ENCODE peak calls at places on chromosomes 6 and 20, in four cellular contexts. F is Panc1, K is breast epithelium, O is prostate gland. L is an unnamed sample.

GRCh38 chr6:48747040-48747439 is 636.0 kb upstream of the PTCHD4 start:
- DNase-seq in F (no peak), K (no peak), O (no peak), L (no peak)

GRCh38 chr6:170434114-170434820 is 118.8 kb downstream of the PSMB1 start:
- DNase-seq in F (no peak), K (no peak), O (no peak), L (no peak)

GRCh38 chr6:16803294-16804006 is 42.2 kb upstream of the ATXN1 start:
- DNase-seq in F (no peak), K (no peak), O (no peak), L (no peak)

GRCh38 chr6:54493138-54493537 is 184.9 kb downstream of the TINAG start:
- DNase-seq in F (no peak), K (no peak), O (no peak), L (no peak)

GRCh38 chr20:62782149-62782892 is 14.0 kb upstream of the MRGBP start:
- DNase-seq in F (no peak), K (no peak), O (no peak), L (no peak)

GRCh38 chr6:122049341-122049740 is 350.1 kb upstream of the HSF2 start:
- DNase-seq in F (no peak), K (no peak), O (peak; percentile 21), L (no peak)

GRCh38 chr6:125957845-125958244 is 1.3 kb downstream of the HINT3 start:
- DNase-seq in F (no peak), K (no peak), O (peak; percentile 65), L (no peak)

GRCh38 chr6:83169511-83169910 is 23.6 kb downstream of the PGM3 start:
- DNase-seq in F (no peak), K (no peak), O (no peak), L (no peak)

GRCh38 chr6:144310761-144311160 is 25.6 kb downstream of the UTRN start:
- DNase-seq in F (no peak), K (no peak), O (no peak), L (no peak)

GRCh38 chr20:19973920-19974620 is 43.1 kb upstream of the NAA20 start:
- DNase-seq in F (no peak), K (no peak), O (peak; percentile 63), L (no peak)

GRCh38 chr6:25844518-25844917 is 12.7 kb upstream of the SLC17A1 start:
- DNase-seq in F (no peak), K (no peak), O (no peak), L (no peak)

GRCh38 chr6:69696273-69696672 is 100.5 kb downstream of the LMBRD1 start:
- DNase-seq in F (no peak), K (no peak), O (no peak), L (no peak)

GRCh38 chr6:105001063-105001462 is 44.2 kb downstream of the LIN28B start:
- DNase-seq in F (no peak), K (no peak), O (no peak), L (no peak)

GRCh38 chr6:3232017-3232838 is 4.8 kb upstream of the TUBB2B start:
- DNase-seq in F (no peak), K (no peak), O (no peak), L (no peak)

GRCh38 chr6:44926556-44926955 is 401.6 kb upstream of the RUNX2 start:
- DNase-seq in F (no peak), K (no peak), O (no peak), L (no peak)

GRCh38 chr6:83609248-83609647 is 96.9 kb downstream of the PRSS35 start:
- DNase-seq in F (no peak), K (no peak), O (no peak), L (no peak)

GRCh38 chr20:56592817-56593216 is 36.3 kb upstream of the TFAP2C start:
- DNase-seq in F (no peak), K (no peak), O (no peak), L (no peak)

GRCh38 chr6:113690957-113691656 is 166.0 kb upstream of the MARCKS start:
- DNase-seq in F (no peak), K (no peak), O (no peak), L (no peak)

GRCh38 chr6:168226832-168227434 is 92.6 kb downstream of the DACT2 start:
- DNase-seq in F (no peak), K (no peak), O (no peak), L (no peak)

GRCh38 chr20:45413479-45413878 is 2.5 kb upstream of the PIGT start:
- DNase-seq in F (no peak), K (no peak), O (no peak), L (no peak)

GRCh38 chr20:62753626-62754025 is 42.6 kb upstream of the MRGBP start:
- DNase-seq in F (no peak), K (no peak), O (no peak), L (peak; percentile 41)

GRCh38 chr6:79697430-79697829 is 66.3 kb downstream of the SH3BGRL2 start:
- DNase-seq in F (no peak), K (no peak), O (no peak), L (no peak)

GRCh38 chr6:137248702-137249101 is 29.5 kb upstream of the IFNGR1 start:
- DNase-seq in F (no peak), K (no peak), O (no peak), L (peak; percentile 80)
- H3K27ac ChIP-seq in F (no peak overlapping the region), K (no peak overlapping the region), O (no peak overlapping the region), L (peak overlapping the region; percentile 67)

DNA sequence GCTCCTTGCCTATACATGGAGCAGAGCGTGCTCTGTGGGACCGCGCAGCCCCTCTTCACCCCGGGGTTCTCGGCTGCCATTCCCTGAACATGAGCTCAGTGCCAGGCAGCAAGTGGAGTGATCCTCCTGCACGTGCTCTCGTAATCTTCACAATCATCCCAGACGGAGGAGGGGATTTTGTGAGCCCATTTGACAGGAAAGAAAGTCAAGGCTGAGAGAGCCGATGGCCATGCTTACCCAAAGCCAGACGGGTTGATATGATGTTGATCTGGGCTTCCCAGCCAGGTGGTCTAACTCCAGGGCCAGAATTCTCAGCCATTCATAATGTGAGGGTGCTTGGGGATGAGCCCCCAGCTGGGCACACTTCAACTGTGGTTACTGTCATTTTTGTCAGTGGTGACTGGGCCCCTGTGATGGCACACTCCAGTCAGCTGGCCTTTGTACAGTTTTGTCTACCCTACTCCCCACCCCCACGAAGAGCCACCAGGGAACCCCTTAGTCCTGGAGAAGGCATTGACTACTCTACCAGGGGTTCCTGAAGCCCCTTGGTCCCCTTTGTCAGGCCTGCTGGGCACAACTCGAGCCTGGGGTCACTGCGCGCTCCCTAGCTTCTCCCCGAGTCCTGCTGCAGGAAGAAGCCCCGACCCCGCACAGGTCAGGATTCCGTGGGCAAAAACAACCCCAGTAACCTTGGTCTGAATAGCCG is 1.5 kb downstream of the APCDD1L start:
- DNase-seq in F (no peak), K (no peak), O (no peak), L (no peak)
- H3K4me3 ChIP-seq in F (no peak overlapping the region), K (no peak overlapping the region), O (no peak overlapping the region), L (no peak overlapping the region)

GRCh38 chr6:162727347-162728176 is at the start of the genes PACRG and PRKN:
- DNase-seq in F (peak; percentile 88), K (peak; percentile 98), O (peak; percentile 98), L (peak; percentile 98)
- TF ChIP-seq POLR2AphosphoS5 in F (peak; percentile 49), K (peak; percentile 72), O (peak; percentile 93), L (peak; percentile 89)

GRCh38 chr6:139778113-139778512 is 403.7 kb upstream of the CITED2 start:
- DNase-seq in F (no peak), K (no peak), O (no peak), L (no peak)
- H3K27ac ChIP-seq in F (peak overlapping the region; percentile 58), K (no peak overlapping the region), O (no peak overlapping the region), L (no peak overlapping the region)

DNA sequence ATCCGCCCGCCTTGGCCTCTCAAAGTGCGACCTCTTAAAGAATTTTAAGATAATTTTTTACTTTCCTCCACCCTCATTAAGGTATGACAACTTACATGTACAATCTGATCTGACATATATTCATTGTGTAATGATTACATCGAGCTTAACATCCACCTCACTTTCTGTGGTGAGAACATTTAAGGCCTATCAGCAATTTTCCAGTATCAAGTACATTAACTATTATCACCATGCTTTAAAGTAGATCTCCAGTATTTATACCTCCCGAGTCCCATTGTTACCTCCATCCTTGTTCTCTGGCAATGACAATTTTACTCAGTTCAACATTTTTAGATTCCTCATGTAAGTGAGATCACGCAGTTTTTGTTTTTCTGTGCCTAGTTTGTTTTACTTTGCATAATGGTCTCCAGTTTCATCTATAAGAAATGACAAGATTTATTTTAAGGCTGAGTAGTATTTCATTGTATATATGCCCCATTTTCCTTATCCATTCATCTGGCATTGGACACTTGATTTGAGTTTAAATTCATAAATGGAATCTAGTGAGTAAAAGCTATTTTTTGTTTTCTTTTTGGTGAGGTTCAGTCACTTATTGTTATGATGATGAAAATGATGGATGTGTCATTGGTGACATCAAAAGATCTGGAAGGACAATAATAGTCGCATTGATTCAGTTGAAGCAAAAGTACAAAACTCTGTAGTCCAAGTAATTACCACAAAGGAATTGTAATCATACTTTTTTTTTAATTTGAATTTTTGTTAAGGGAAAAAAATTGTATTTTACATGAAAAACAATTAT is 87.0 kb downstream of the OR2B2 start:
- DNase-seq in F (no peak), K (no peak), O (no peak), L (no peak)
- H3K4me3 ChIP-seq in F (peak overlapping the region; percentile 89), K (peak overlapping the region; percentile 34), O (peak overlapping the region; percentile 41), L (peak overlapping the region; percentile 45)

GRCh38 chr20:23078351-23078993 is 7.7 kb downstream of the CD93 start:
- DNase-seq in F (no peak), K (no peak), O (no peak), L (no peak)
- TF ChIP-seq POLR2AphosphoS5 in F (no peak), K (no peak), O (no peak), L (no peak)

GRCh38 chr20:3202965-3203314 is 1.5 kb downstream of the DDRGK1 start:
- DNase-seq in F (no peak), K (no peak), O (no peak), L (no peak)

GRCh38 chr20:3199976-3200755 is 4.3 kb downstream of the DDRGK1 start:
- DNase-seq in F (no peak), K (no peak), O (no peak), L (peak; percentile 63)

GRCh38 chr20:3204124-3204794 is at the start of gene DDRGK1:
- DNase-seq in F (peak; percentile 61), K (peak; percentile 86), O (peak; percentile 85), L (peak; percentile 95)

GRCh38 chr20:3199206-3199605 is 5.3 kb downstream of the DDRGK1 start:
- DNase-seq in F (no peak), K (no peak), O (no peak), L (no peak)

GRCh38 chr20:3203315-3204123 is 963 bp downstream of the DDRGK1 start:
- DNase-seq in F (no peak), K (no peak), O (no peak), L (peak; percentile 83)
- H3K27ac ChIP-seq in F (peak overlapping the region; percentile 94), K (peak overlapping the region; percentile 91), O (peak overlapping the region; percentile 78), L (peak overlapping the region; percentile 84)

GRCh38 chr6:100456881-100457220 is 7.9 kb downstream of the SIM1 start:
- DNase-seq in F (no peak), K (no peak), O (no peak), L (no peak)
- H3K4me3 ChIP-seq in F (no peak overlapping the region), K (no peak overlapping the region), O (no peak overlapping the region), L (no peak overlapping the region)

GRCh38 chr20:25054995-25055629 is 2.8 kb downstream of the ACSS1 start:
- DNase-seq in F (no peak), K (no peak), O (no peak), L (no peak)
- TF ChIP-seq POLR2AphosphoS5 in F (no peak), K (no peak), O (no peak), L (no peak)